ENCODE peak calls at places on chromosomes 7 and 10, in ten cellular contexts. F, O, S, T, G, D, J, C, Z and L are unnamed samples.

GRCh38 chr10:47374611-47375536 is 9.2 kb downstream of the ZNF488 start:
- DNase-seq in F (no peak), O (peak; percentile 82), S (no peak), T (no peak), G (no peak), D (no peak), J (no peak), C (no peak), Z (peak; percentile 50), L (no peak)

GRCh38 chr7:106284516-106285050 is at the start of gene NAMPT:
- DNase-seq in F (peak; percentile 4), O (peak; percentile 14), S (peak; percentile 58), T (no peak), G (no peak), D (no peak), J (peak; percentile 54), C (no peak), Z (no peak), L (peak; percentile 34)

GRCh38 chr7:855686-856369 is 20.5 kb upstream of the GET4 start:
- DNase-seq in F (no peak), O (no peak), S (no peak), T (no peak), G (no peak), D (no peak), J (no peak), C (no peak), Z (no peak), L (no peak)

GRCh38 chr7:18125536-18125935 is 97.9 kb upstream of the PRPS1L1 start:
- DNase-seq in F (no peak), O (no peak), S (no peak), T (no peak), G (no peak), D (no peak), J (no peak), C (no peak), Z (peak; percentile 14), L (no peak)

GRCh38 chr10:14953452-14954000 is 370 bp downstream of the DCLRE1C start:
- DNase-seq in F (no peak), O (peak; percentile 57), S (no peak), T (peak; percentile 50), G (no peak), D (no peak), J (peak; percentile 86), C (peak; percentile 56), Z (peak; percentile 61), L (peak; percentile 50)

GRCh38 chr7:100396421-100396982 is 23.2 kb downstream of the PILRA start:
- DNase-seq in F (no peak), O (no peak), S (no peak), T (no peak), G (no peak), D (no peak), J (peak; percentile 92), C (no peak), Z (no peak), L (no peak)

GRCh38 chr7:134885967-134886352 is 100.3 kb upstream of the AGBL3 start:
- DNase-seq in F (no peak), O (peak; percentile 36), S (no peak), T (peak; percentile 68), G (peak; percentile 72), D (no peak), J (no peak), C (peak; percentile 48), Z (peak; percentile 84), L (peak; percentile 24)

GRCh38 chr7:140656548-140657515 is 15.9 kb upstream of the ADCK2 start:
- DNase-seq in F (no peak), O (no peak), S (no peak), T (no peak), G (peak; percentile 49), D (no peak), J (peak; percentile 74), C (peak; percentile 42), Z (peak; percentile 10), L (peak; percentile 52)

GRCh38 chr10:9010093-9010492 is 955.6 kb downstream of the GATA3 start:
- DNase-seq in F (no peak), O (no peak), S (no peak), T (no peak), G (no peak), D (no peak), J (no peak), C (no peak), Z (no peak), L (no peak)